ENCODE peak calls at places on chromosomes 6 and 20, in seven cellular contexts. F is keratinocyte; Z is hypothalamus; C is central memory CD4-positive, alpha-beta T cell; K is heart left ventricle; A is HS-5; U is globus pallidus. Y is an unnamed sample.
A peak's percentile ranks its signal among the peaks of the same experiment; 100 is the strongest.

GRCh38 chr20:33165416-33166055 is 2.4 kb upstream of the BPIFA2 start:
- DNase-seq in F (no peak), Z (no peak), C (no peak), K (no peak), A (no peak), U (no peak), Y (no peak)

GRCh38 chr20:20083796-20084195 is 31.5 kb downstream of the CFAP61 start:
- DNase-seq in F (no peak), Z (no peak), C (peak; percentile 24), K (no peak), A (no peak), U (peak; percentile 51), Y (peak; percentile 22)

GRCh38 chr20:496126-496696 is 33.9 kb upstream of the TBC1D20 start:
- DNase-seq in F (no peak), Z (no peak), C (no peak), K (no peak), A (no peak), U (no peak), Y (no peak)

GRCh38 chr6:33571637-33572316 is 8.3 kb downstream of the BAK1 start:
- DNase-seq in F (no peak), Z (no peak), C (no peak), K (no peak), A (no peak), U (no peak), Y (no peak)

GRCh38 chr6:104182811-104183210 is 676.9 kb downstream of the HACE1 start:
- DNase-seq in F (peak; percentile 83), Z (no peak), C (no peak), K (no peak), A (peak; percentile 95), U (peak; percentile 63), Y (no peak)

GRCh38 chr20:36821964-36822437 is 48.4 kb upstream of the DSN1 start:
- DNase-seq in F (peak; percentile 48), Z (peak; percentile 35), C (no peak), K (no peak), A (no peak), U (peak; percentile 82), Y (no peak)

GRCh38 chr6:71533939-71534379 is 245.3 kb downstream of the OGFRL1 start:
- DNase-seq in F (no peak), Z (no peak), C (no peak), K (no peak), A (no peak), U (peak; percentile 10), Y (no peak)

GRCh38 chr6:15534970-15535369 is 127.9 kb downstream of the DTNBP1 start:
- DNase-seq in F (no peak), Z (no peak), C (no peak), K (no peak), A (no peak), U (no peak), Y (no peak)

GRCh38 chr6:169864148-169865030 is 113.0 kb downstream of the ERMARD start:
- DNase-seq in F (no peak), Z (no peak), C (no peak), K (peak; percentile 13), A (no peak), U (no peak), Y (no peak)

GRCh38 chr6:10633216-10633615 is 61.2 kb downstream of the C6orf52 start:
- DNase-seq in F (peak; percentile 60), Z (no peak), C (no peak), K (no peak), A (peak; percentile 83), U (no peak), Y (peak; percentile 9)

GRCh38 chr6:136788069-136788902 is 4.0 kb downstream of the MAP3K5 start:
- DNase-seq in F (no peak), Z (no peak), C (peak; percentile 75), K (no peak), A (peak; percentile 80), U (no peak), Y (no peak)

GRCh38 chr6:79373246-79373645 is 138.8 kb upstream of the HMGN3 start:
- DNase-seq in F (no peak), Z (no peak), C (no peak), K (no peak), A (no peak), U (no peak), Y (no peak)

Y was measured in CD4-positive, CD25-positive, alpha-beta regulatory T cell.